ENCODE peak calls at places on chromosomes 4 and X, in six cellular contexts. F, Z, M, J, S and E are unnamed samples.

GRCh38 chr4:140626982-140627381 is 58.2 kb upstream of the UCP1 start:
- DNase-seq in F (no peak), Z (no peak), M (no peak), J (no peak), S (no peak), E (no peak)

GRCh38 chr4:108466936-108467902 is 153.2 kb upstream of the RPL34 start:
- DNase-seq in F (no peak), Z (no peak), M (no peak), J (peak), S (peak), E (peak)

GRCh38 chr4:124178449-124179021 is 534.0 kb downstream of the ANKRD50 start:
- DNase-seq in F (no peak), Z (no peak), M (no peak), J (no peak), S (no peak), E (peak)

GRCh38 chrX:132532955-132533354 is 44.1 kb upstream of the MBNL3 start:
- DNase-seq in F (no peak), Z (no peak), M (no peak), J (no peak), S (no peak), E (no peak)

GRCh38 chrX:40552768-40553167 is 28.0 kb upstream of the ATP6AP2 start:
- DNase-seq in F (no peak), Z (no peak), M (no peak), J (no peak), S (no peak), E (no peak)

GRCh38 chr4:106039796-106040195 is 144.5 kb downstream of the NPNT start:
- DNase-seq in F (no peak), Z (no peak), M (no peak), J (no peak), S (no peak), E (no peak)

GRCh38 chrX:7190157-7190556 is 42.2 kb upstream of the PUDP start:
- DNase-seq in F (no peak), Z (no peak), M (no peak), J (no peak), S (no peak), E (no peak)

GRCh38 chr4:80611366-80611765 is 275.8 kb downstream of the CFAP299 start:
- DNase-seq in F (peak), Z (no peak), M (no peak), J (no peak), S (no peak), E (no peak)

GRCh38 chr4:22348410-22348809 is 167.5 kb downstream of the ADGRA3 start:
- DNase-seq in F (no peak), Z (no peak), M (no peak), J (no peak), S (no peak), E (no peak)

GRCh38 chrX:136662104-136662503 is 14.1 kb downstream of the CD40LG start:
- DNase-seq in F (no peak), Z (no peak), M (no peak), J (no peak), S (no peak), E (no peak)

GRCh38 chr4:138088449-138089208 is 153.5 kb downstream of the SLC7A11 start:
- DNase-seq in F (no peak), Z (no peak), M (no peak), J (no peak), S (no peak), E (no peak)

GRCh38 chr4:184306949-184307348 is 89.3 kb upstream of the ENPP6 start:
- DNase-seq in F (no peak), Z (no peak), M (no peak), J (peak), S (no peak), E (no peak)

GRCh38 chr4:89196745-89197144 is 85.4 kb downstream of the TIGD2 start:
- DNase-seq in F (peak), Z (peak), M (no peak), J (no peak), S (no peak), E (no peak)

GRCh38 chrX:44344194-44344593 is 722 bp upstream of the EFHC2 start:
- DNase-seq in F (no peak), Z (no peak), M (no peak), J (no peak), S (no peak), E (no peak)

GRCh38 chr4:3304831-3305609 is 12.2 kb downstream of the RGS12 start:
- DNase-seq in F (no peak), Z (no peak), M (peak), J (no peak), S (peak), E (no peak)

GRCh38 chr4:6257243-6258025 is 12.2 kb upstream of the WFS1 start:
- DNase-seq in F (no peak), Z (no peak), M (no peak), J (no peak), S (no peak), E (peak)

GRCh38 chr4:152109585-152110509 is 349.0 kb upstream of the GATB start:
- DNase-seq in F (no peak), Z (peak), M (peak), J (no peak), S (peak), E (peak)

GRCh38 chrX:134144231-134144630 is 92.8 kb upstream of the CCDC160 start:
- DNase-seq in F (peak), Z (no peak), M (no peak), J (no peak), S (peak), E (no peak)

GRCh38 chr4:110618091-110619000 is 4.5 kb downstream of the PITX2 start:
- DNase-seq in F (no peak), Z (no peak), M (no peak), J (no peak), S (no peak), E (no peak)

GRCh38 chrX:152904151-152905080 is 6.5 kb downstream of the ZNF185 start:
- DNase-seq in F (peak), Z (peak), M (peak), J (no peak), S (peak), E (peak)

GRCh38 chr4:24915121-24915922 is 2.5 kb upstream of the CCDC149 start:
- DNase-seq in F (no peak), Z (no peak), M (no peak), J (no peak), S (no peak), E (no peak)

GRCh38 chr4:119025916-119026661 is 109.5 kb upstream of the MYOZ2 start:
- DNase-seq in F (peak), Z (peak), M (peak), J (peak), S (peak), E (peak)

GRCh38 chrX:111490683-111491082 is 20.8 kb upstream of the SERTM2 start:
- DNase-seq in F (no peak), Z (no peak), M (no peak), J (no peak), S (no peak), E (no peak)

GRCh38 chrX:154307207-154307606 is 11.6 kb downstream of the TKTL1 start:
- DNase-seq in F (no peak), Z (no peak), M (no peak), J (no peak), S (no peak), E (no peak)

GRCh38 chr4:46945062-46945461 is 36.0 kb upstream of the COX7B2 start:
- DNase-seq in F (no peak), Z (no peak), M (no peak), J (no peak), S (no peak), E (no peak)

GRCh38 chr4:25092139-25092538 is 61.4 kb upstream of the LGI2 start:
- DNase-seq in F (no peak), Z (no peak), M (no peak), J (no peak), S (no peak), E (no peak)

GRCh38 chr4:37770016-37770415 is 56.5 kb upstream of the PGM2 start:
- DNase-seq in F (no peak), Z (no peak), M (no peak), J (peak), S (no peak), E (no peak)